ENCODE peak calls at places on chromosomes 5 and 9, in nine cellular contexts. N is small intestine; W is NCI-H1092 treated with DMSO at 0.1 percent for 48 hours; U is activated CD8-positive, alpha-beta memory T cell treated with anti-CD3 and anti-CD28 coated beads for 48 hours; X is T-helper 2 cell; C is stimulated activated CD4-positive, alpha-beta T cell treated with anti-CD3 and anti-CD28 coated beads, Interleukin-4, amount 100 ng/mL, for 24 hours; F is NB4; H is HFFc6; A is kidney epithelial cell. D is an unnamed sample.

GRCh38 chr5:126501448-126501847 is 78.2 kb downstream of the GRAMD2B start:
- DNase-seq in N (no peak), W (no peak), U (no peak), X (no peak), C (no peak), F (no peak), H (no peak), A (no peak), D (no peak)

GRCh38 chr5:53482717-53483638 is 2.5 kb downstream of the FST start:
- DNase-seq in N (peak; percentile 33), W (no peak), U (no peak), X (peak; percentile 22), C (no peak), F (peak; percentile 52), H (no peak), A (no peak), D (peak; percentile 77)

GRCh38 chr9:76756273-76756650 is 8.0 kb upstream of the PCA3 start:
- DNase-seq in N (peak; percentile 65), W (peak; percentile 73), U (no peak), X (no peak), C (no peak), F (peak; percentile 63), H (peak; percentile 21), A (no peak), D (peak; percentile 32)

GRCh38 chr5:131640043-131640856 is 5.2 kb upstream of the RAPGEF6 start:
- DNase-seq in N (no peak), W (no peak), U (peak; percentile 23), X (peak; percentile 59), C (peak; percentile 74), F (no peak), H (peak; percentile 21), A (no peak), D (peak; percentile 56)

GRCh38 chr5:80245986-80246781 is 9.7 kb downstream of the SERINC5 start:
- DNase-seq in N (no peak), W (no peak), U (no peak), X (peak; percentile 52), C (no peak), F (no peak), H (peak; percentile 16), A (peak; percentile 43), D (no peak)

GRCh38 chr5:56569576-56569975 is 245.8 kb upstream of the MAP3K1 start:
- DNase-seq in N (no peak), W (no peak), U (no peak), X (no peak), C (no peak), F (peak; percentile 19), H (peak; percentile 32), A (no peak), D (no peak)

GRCh38 chr5:125148706-125149105 is 402.3 kb upstream of the ZNF608 start:
- DNase-seq in N (no peak), W (no peak), U (no peak), X (no peak), C (no peak), F (no peak), H (no peak), A (no peak), D (no peak)

GRCh38 chr5:137280656-137281055 is 218.5 kb downstream of the SPOCK1 start:
- DNase-seq in N (no peak), W (no peak), U (no peak), X (no peak), C (no peak), F (no peak), H (no peak), A (no peak), D (no peak)

GRCh38 chr5:160183075-160183474 is 46.2 kb upstream of the FABP6 start:
- DNase-seq in N (no peak), W (no peak), U (no peak), X (no peak), C (no peak), F (no peak), H (no peak), A (no peak), D (no peak)

GRCh38 chr9:71910602-71911060 is 362 bp downstream of the ABHD17B start:
- DNase-seq in N (no peak), W (peak; percentile 74), U (peak; percentile 2), X (no peak), C (no peak), F (no peak), H (no peak), A (no peak), D (no peak)

GRCh38 chr5:54234304-54234938 is 76.0 kb downstream of the ARL15 start:
- DNase-seq in N (peak; percentile 29), W (no peak), U (no peak), X (peak; percentile 37), C (no peak), F (peak; percentile 43), H (peak; percentile 47), A (no peak), D (peak; percentile 57)